ENCODE peak calls at places on chromosomes 2 and 18, in five cellular contexts. Q is pancreas, A is cardiac muscle cell, E is aorta, I is thoracic aorta. X is an unnamed sample.
A peak's percentile ranks its signal among the peaks of the same experiment; 100 is the strongest.

GRCh38 chr2:141959016-141959415 is 171.8 kb downstream of the LRP1B start:
- DNase-seq in Q (no peak), A (no peak), E (no peak), I (no peak), X (no peak)

GRCh38 chr2:187985195-187985594 is 306.5 kb upstream of the GULP1 start:
- DNase-seq in Q (no peak), A (no peak), E (no peak), I (no peak), X (no peak)

GRCh38 chr2:47389692-47390091 is 13.3 kb upstream of the MSH2 start:
- DNase-seq in Q (no peak), A (no peak), E (no peak), I (no peak), X (no peak)

GRCh38 chr2:72112981-72113846 is 34.4 kb downstream of the CYP26B1 start:
- DNase-seq in Q (no peak), A (no peak), E (no peak), I (no peak), X (no peak)

GRCh38 chr2:11784310-11784709 is 37.9 kb downstream of the LPIN1 start:
- DNase-seq in Q (no peak), A (no peak), E (no peak), I (no peak), X (no peak)

GRCh38 chr2:24509840-24510239 is 18.8 kb downstream of the NCOA1 start:
- DNase-seq in Q (no peak), A (no peak), E (no peak), I (no peak), X (no peak)

GRCh38 chr18:73979742-73980141 is 167.9 kb downstream of the FBXO15 start:
- DNase-seq in Q (no peak), A (no peak), E (no peak), I (no peak), X (no peak)

GRCh38 chr2:99635710-99636431 is 146.1 kb upstream of the REV1 start:
- DNase-seq in Q (no peak), A (no peak), E (peak; percentile 86), I (peak; percentile 76), X (no peak)

GRCh38 chr2:99876956-99877355 is 265.4 kb downstream of the AFF3 start:
- DNase-seq in Q (no peak), A (no peak), E (no peak), I (no peak), X (no peak)

GRCh38 chr2:239222346-239223028 is 178.3 kb downstream of the HDAC4 start:
- DNase-seq in Q (no peak), A (no peak), E (no peak), I (no peak), X (no peak)

GRCh38 chr2:121529439-121530209 is 1.1 kb upstream of the RNU4ATAC start:
- DNase-seq in Q (no peak), A (peak; percentile 91), E (peak; percentile 73), I (peak; percentile 7), X (peak; percentile 77)

GRCh38 chr18:46408334-46408987 is 248.6 kb downstream of the LOXHD1 start:
- DNase-seq in Q (no peak), A (no peak), E (no peak), I (no peak), X (no peak)

GRCh38 chr2:10284108-10284870 is 18.4 kb upstream of the HPCAL1 start:
- DNase-seq in Q (no peak), A (no peak), E (no peak), I (no peak), X (peak; percentile 47)

GRCh38 chr18:46696702-46697101 is 39.7 kb upstream of the LOXHD1 start:
- DNase-seq in Q (no peak), A (no peak), E (no peak), I (no peak), X (no peak)

GRCh38 chr2:8993902-8994278 is 9.6 kb downstream of the MBOAT2 start:
- DNase-seq in Q (no peak), A (no peak), E (no peak), I (no peak), X (no peak)

GRCh38 chr2:17227856-17228255 is 290.4 kb downstream of the RAD51AP2 start:
- DNase-seq in Q (no peak), A (no peak), E (no peak), I (no peak), X (no peak)

GRCh38 chr18:70373062-70373519 is 84.2 kb downstream of the SOCS6 start:
- DNase-seq in Q (no peak), A (no peak), E (no peak), I (no peak), X (no peak)

GRCh38 chr18:37552296-37552695 is 13.3 kb downstream of the CELF4 start:
- DNase-seq in Q (no peak), A (no peak), E (no peak), I (no peak), X (no peak)

GRCh38 chr2:168183308-168183997 is 63.9 kb downstream of the STK39 start:
- DNase-seq in Q (peak; percentile 66), A (no peak), E (no peak), I (no peak), X (no peak)

GRCh38 chr2:120604767-120605166 is 130.9 kb upstream of the GLI2 start:
- DNase-seq in Q (no peak), A (no peak), E (peak; percentile 16), I (no peak), X (no peak)

GRCh38 chr2:107776333-107776732 is 50.4 kb upstream of the RGPD4 start:
- DNase-seq in Q (no peak), A (no peak), E (no peak), I (no peak), X (no peak)

GRCh38 chr2:239399404-239399999 is 1.3 kb downstream of the HDAC4 start:
- DNase-seq in Q (peak; percentile 43), A (peak; percentile 27), E (peak; percentile 51), I (no peak), X (no peak)

GRCh38 chr2:131130298-131130596 is 25.1 kb downstream of the PLEKHB2 start:
- DNase-seq in Q (no peak), A (no peak), E (no peak), I (no peak), X (no peak)
- H3K27ac ChIP-seq in Q (no peak overlapping the region), A (no peak overlapping the region), E (no peak overlapping the region), I (no peak overlapping the region), X (no peak overlapping the region)

GRCh38 chr2:218405365-218406208 is 5.9 kb downstream of the CTDSP1 start:
- DNase-seq in Q (peak; percentile 62), A (peak; percentile 23), E (peak; percentile 67), I (no peak), X (no peak)

GRCh38 chr2:218402911-218403411 is 3.3 kb downstream of the CTDSP1 start:
- DNase-seq in Q (no peak), A (no peak), E (no peak), I (no peak), X (no peak)

GRCh38 chr2:218404351-218405145 is 4.9 kb downstream of the CTDSP1 start:
- DNase-seq in Q (peak; percentile 38), A (no peak), E (no peak), I (no peak), X (no peak)

GRCh38 chr2:218402491-218402901 is 2.8 kb downstream of the CTDSP1 start:
- DNase-seq in Q (no peak), A (no peak), E (no peak), I (no peak), X (no peak)

DNA sequence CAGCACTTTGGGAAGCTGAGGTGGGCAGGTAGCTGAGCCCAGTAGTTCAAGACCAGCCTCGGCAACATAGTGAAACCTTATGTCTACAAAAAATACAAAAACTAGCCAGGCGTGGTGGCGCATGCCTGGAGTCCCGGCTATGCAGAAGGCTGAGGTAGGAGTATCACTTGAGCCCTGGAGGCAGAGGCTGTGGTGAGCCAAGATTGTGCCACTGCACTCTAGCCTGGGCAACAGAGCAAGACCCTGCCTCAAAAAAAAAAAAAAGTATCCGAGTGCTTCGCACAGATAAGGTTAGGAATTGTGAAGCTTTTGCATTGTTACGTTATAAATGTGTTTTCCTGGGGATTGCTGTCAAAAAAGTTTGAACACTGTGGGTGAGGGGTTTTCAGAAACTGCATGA is 4.1 kb downstream of the CTDSP1 start:
- DNase-seq in Q (no peak), A (no peak), E (no peak), I (no peak), X (no peak)
- H3K27ac ChIP-seq in Q (no peak overlapping the region), A (peak overlapping the region; percentile 96), E (no peak overlapping the region), I (no peak overlapping the region), X (no peak overlapping the region)

GRCh38 chr2:98157557-98157956 is 70.6 kb downstream of the VWA3B start:
- DNase-seq in Q (no peak), A (peak; percentile 48), E (no peak), I (no peak), X (no peak)
- H3K27ac ChIP-seq in Q (no peak overlapping the region), A (peak overlapping the region; percentile 96), E (no peak overlapping the region), I (peak overlapping the region; percentile 58), X (no peak overlapping the region)

DNA sequence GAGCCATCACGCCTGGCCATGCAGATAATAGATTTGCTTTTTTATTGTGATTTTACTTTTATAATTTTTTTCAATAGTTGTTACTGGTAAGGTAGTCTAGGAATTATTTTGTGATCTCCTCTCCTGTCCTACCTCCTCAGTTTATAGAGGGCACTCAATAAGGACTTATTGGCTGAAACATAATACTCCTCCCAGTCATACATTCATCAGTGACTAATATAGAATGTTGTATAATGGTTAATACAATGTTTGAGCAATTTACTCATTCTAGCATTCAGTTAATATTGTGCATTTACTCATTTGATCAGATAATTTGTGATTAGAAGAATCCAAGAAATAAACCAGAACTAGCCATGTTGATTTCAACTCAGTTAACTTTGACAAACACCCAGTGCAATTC is 25.8 kb upstream of the PPP3R1 start:
- DNase-seq in Q (no peak), A (no peak), E (no peak), I (no peak), X (no peak)
- H3K27ac ChIP-seq in Q (no peak overlapping the region), A (no peak overlapping the region), E (no peak overlapping the region), I (no peak overlapping the region), X (no peak overlapping the region)

GRCh38 chr2:222733846-222734689 is 62.6 kb downstream of the MOGAT1 start:
- DNase-seq in Q (no peak), A (no peak), E (peak; percentile 60), I (no peak), X (no peak)
- H3K27ac ChIP-seq in Q (no peak overlapping the region), A (no peak overlapping the region), E (peak overlapping the region; percentile 73), I (peak overlapping the region; percentile 81), X (no peak overlapping the region)

X was measured in substantia nigra.